ENCODE peak calls at places on chromosomes 2 and 18, in five cellular contexts. R is tibial artery, G is thoracic aorta, Z is left ventricle myocardium inferior, W is body of pancreas. T is an unnamed sample.

GRCh38 chr2:138814123-138814883 is 34.1 kb upstream of the NXPH2 start:
- DNase-seq in R (no peak), G (no peak), W (no peak), Z (no peak), T (no peak)

GRCh38 chr18:25503567-25504081 is 151.7 kb upstream of the ZNF521 start:
- DNase-seq in R (peak), W (peak), G (peak), Z (peak), T (peak)

GRCh38 chr2:215382011-215382410 is 53.9 kb downstream of the FN1 start:
- DNase-seq in W (no peak), G (no peak), Z (no peak), R (no peak), T (no peak)

GRCh38 chr2:56182420-56182819 is 1.4 kb upstream of the CCDC85A start:
- DNase-seq in R (no peak), Z (no peak), W (no peak), G (no peak), T (no peak)

GRCh38 chr2:160255401-160255800 is 55.3 kb upstream of the ITGB6 start:
- DNase-seq in Z (no peak), R (no peak), W (no peak), G (no peak), T (no peak)

GRCh38 chr2:187775651-187776050 is 221.4 kb upstream of the TFPI start:
- DNase-seq in Z (no peak), R (no peak), W (no peak), G (no peak), T (no peak)

GRCh38 chr2:54665436-54665856 is 58.0 kb upstream of the EML6 start:
- DNase-seq in G (no peak), Z (no peak), R (no peak), W (peak), T (no peak)

GRCh38 chr2:96685592-96686459 is 43.3 kb downstream of the FER1L5 start:
- DNase-seq in W (peak), R (no peak), G (no peak), Z (peak), T (no peak)

GRCh38 chr2:141554810-141555209 is 576.0 kb downstream of the LRP1B start:
- DNase-seq in R (no peak), Z (no peak), W (no peak), G (no peak), T (peak)

GRCh38 chr2:46252891-46253659 is 44.1 kb upstream of the EPAS1 start:
- DNase-seq in W (no peak), G (no peak), R (no peak), Z (peak), T (no peak)

GRCh38 chr18:35582899-35583558 is 1.5 kb downstream of the GALNT1 start:
- DNase-seq in Z (no peak), G (no peak), R (no peak), W (no peak), T (no peak)

GRCh38 chr18:79871026-79871390 is 73.3 kb downstream of the KCNG2 start:
- DNase-seq in Z (no peak), G (no peak), R (no peak), W (no peak), T (peak)

GRCh38 chr2:68740184-68740914 is 5.7 kb downstream of the ARHGAP25 start:
- DNase-seq in R (no peak), W (no peak), Z (no peak), G (no peak), T (no peak)

GRCh38 chr2:129859141-129859540 is 120.3 kb upstream of the RAB6C start:
- DNase-seq in W (no peak), R (no peak), Z (no peak), G (no peak), T (no peak)

GRCh38 chr2:192267484-192267883 is 72.8 kb upstream of the TMEFF2 start:
- DNase-seq in R (no peak), G (no peak), Z (no peak), W (no peak), T (no peak)

GRCh38 chr2:197851451-197851850 is 47.1 kb downstream of the PLCL1 start:
- DNase-seq in R (no peak), Z (no peak), W (no peak), G (no peak), T (no peak)

GRCh38 chr2:101830555-101830954 is 133.0 kb downstream of the MAP4K4 start:
- DNase-seq in R (no peak), Z (no peak), G (no peak), W (no peak), T (no peak)

GRCh38 chr2:105510761-105511669 is 112.2 kb upstream of the FHL2 start:
- DNase-seq in Z (no peak), R (no peak), W (no peak), G (no peak), T (no peak)

GRCh38 chr18:58262581-58262980 is 218.6 kb downstream of the NEDD4L start:
- DNase-seq in R (no peak), G (no peak), W (no peak), Z (no peak), T (no peak)

GRCh38 chr2:196324212-196324611 is 152.8 kb upstream of the STK17B start:
- DNase-seq in Z (no peak), W (no peak), G (no peak), R (no peak), T (no peak)

GRCh38 chr2:83584674-83585073 is 874.4 kb downstream of the SUCLG1 start:
- DNase-seq in G (no peak), W (no peak), R (no peak), Z (no peak), T (no peak)

GRCh38 chr2:85799215-85799956 is 45.6 kb downstream of the ATOH8 start:
- DNase-seq in Z (no peak), R (peak), G (no peak), W (peak), T (peak)

GRCh38 chr2:162155093-162155492 is 3.0 kb upstream of the GCG start:
- DNase-seq in R (no peak), G (no peak), W (no peak), Z (no peak), T (no peak)

GRCh38 chr18:27921904-27922541 is 254.9 kb downstream of the CDH2 start:
- DNase-seq in W (peak), R (no peak), G (no peak), Z (no peak), T (no peak)

GRCh38 chr18:28147674-28148171 is 29.2 kb downstream of the CDH2 start:
- DNase-seq in R (no peak), W (no peak), Z (no peak), G (no peak), T (no peak)

GRCh38 chr2:240932001-240932723 is 26.0 kb downstream of the CROCC2 start:
- DNase-seq in R (peak), Z (no peak), W (peak), G (no peak), T (no peak)

GRCh38 chr2:203812294-203813221 is 55.0 kb upstream of the CTLA4 start:
- DNase-seq in Z (no peak), R (no peak), G (no peak), W (no peak), T (no peak)

DNA sequence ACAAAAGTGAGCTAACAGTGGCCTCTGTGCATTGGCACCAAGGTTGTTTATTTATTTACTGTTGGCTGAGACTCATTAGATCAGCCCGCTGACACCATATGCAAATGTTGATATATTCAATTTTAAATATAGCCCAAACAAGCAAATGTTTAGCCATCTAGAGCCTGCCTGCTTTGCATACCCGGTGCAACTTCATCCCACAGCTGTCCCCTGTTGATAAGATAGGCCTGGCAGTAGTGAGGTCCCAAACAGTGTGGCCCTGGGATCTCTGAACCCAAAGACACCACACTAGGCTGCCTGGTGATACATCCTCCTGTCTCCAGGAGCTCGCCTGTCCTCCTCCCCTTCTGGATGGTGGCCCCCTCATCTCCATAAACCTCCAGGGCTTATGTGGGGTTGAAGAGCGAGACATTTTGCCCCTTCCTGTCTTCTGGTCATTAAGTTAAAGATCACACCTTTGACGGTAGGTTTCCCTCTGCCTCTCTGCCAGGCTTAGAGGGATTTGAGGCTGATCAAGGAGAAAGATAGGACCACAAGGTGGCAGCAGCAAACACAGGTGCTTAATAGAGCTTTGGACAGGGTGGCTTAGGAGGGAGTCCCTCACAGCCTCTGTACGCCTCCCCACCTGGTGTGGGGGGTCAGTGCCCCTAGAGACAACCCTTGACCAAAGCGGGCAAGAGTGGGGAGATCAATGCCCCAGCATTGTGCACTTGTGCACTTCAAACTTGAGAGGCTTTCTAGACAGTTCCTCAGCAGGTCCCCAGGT is 23.7 kb upstream of the MYO5B start:
- DNase-seq in G (no peak), Z (no peak), R (no peak), W (peak), T (no peak)
- TF ChIP-seq CTCF in G (no peak), Z (peak), R (no peak), W (peak), T (peak)

GRCh38 chr2:77521482-77521881 is 694 bp downstream of the LRRTM4 start:
- DNase-seq in G (no peak), R (no peak), Z (no peak), W (no peak), T (no peak)

GRCh38 chr2:77522883-77523282 is 707 bp upstream of the LRRTM4 start:
- DNase-seq in R (no peak), Z (no peak), W (no peak), G (no peak), T (no peak)

GRCh38 chr2:77520981-77521380 is 1.2 kb downstream of the LRRTM4 start:
- DNase-seq in R (no peak), G (no peak), Z (no peak), W (no peak), T (no peak)

GRCh38 chr2:77519888-77520506 is 2.2 kb downstream of the LRRTM4 start:
- DNase-seq in G (no peak), W (no peak), Z (no peak), R (no peak), T (no peak)

DNA sequence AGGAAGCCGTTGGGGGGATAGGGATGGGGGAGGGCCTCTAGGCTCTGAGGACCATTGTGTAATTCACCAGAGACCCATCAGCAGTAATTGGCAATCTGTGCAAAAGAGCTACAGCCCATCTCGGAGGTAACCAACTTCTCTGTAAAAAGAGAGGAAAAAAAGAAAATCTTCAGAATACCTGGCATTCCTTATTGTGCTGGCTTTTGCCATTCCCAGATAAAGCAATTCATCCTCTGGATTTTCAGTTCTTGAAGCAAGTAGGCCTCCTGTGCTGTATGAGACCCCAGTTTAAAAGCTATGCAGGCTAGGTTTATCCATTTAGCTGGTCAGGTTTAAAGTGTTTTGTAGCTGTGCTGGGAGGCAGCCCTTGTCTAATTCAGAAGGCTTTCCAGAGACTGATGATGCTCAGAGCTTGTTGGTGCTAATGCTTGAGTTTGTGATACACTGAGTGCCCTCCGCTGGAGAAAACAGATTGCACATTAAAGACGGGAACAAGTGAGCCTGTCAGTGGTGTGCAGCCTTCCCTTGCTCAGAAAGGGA is at the start of gene LRRTM4:
- DNase-seq in W (no peak), R (peak), Z (no peak), G (no peak), T (peak)
- H3K4me3 ChIP-seq in W (no peak), R (no peak), Z (peak), G (no peak), T (peak)

GRCh38 chr2:9770308-9771100 is 72.8 kb upstream of the TAF1B start:
- DNase-seq in Z (peak), G (peak), W (peak), R (peak), T (peak)
- H3K27ac ChIP-seq in Z (peak), G (no peak), W (no peak), R (peak), T (peak)

GRCh38 chr2:9109871-9110270 is 96.7 kb upstream of the ASAP2 start:
- DNase-seq in W (no peak), G (no peak), R (no peak), Z (no peak), T (no peak)

GRCh38 chr2:9112079-9112721 is 94.4 kb upstream of the ASAP2 start:
- DNase-seq in G (peak), R (peak), Z (no peak), W (no peak), T (peak)

GRCh38 chr2:9110346-9110884 is 96.2 kb upstream of the ASAP2 start:
- DNase-seq in R (no peak), W (no peak), Z (no peak), G (no peak), T (no peak)

GRCh38 chr2:9113262-9113661 is 93.3 kb upstream of the ASAP2 start:
- DNase-seq in G (no peak), Z (no peak), R (no peak), W (no peak), T (no peak)

DNA sequence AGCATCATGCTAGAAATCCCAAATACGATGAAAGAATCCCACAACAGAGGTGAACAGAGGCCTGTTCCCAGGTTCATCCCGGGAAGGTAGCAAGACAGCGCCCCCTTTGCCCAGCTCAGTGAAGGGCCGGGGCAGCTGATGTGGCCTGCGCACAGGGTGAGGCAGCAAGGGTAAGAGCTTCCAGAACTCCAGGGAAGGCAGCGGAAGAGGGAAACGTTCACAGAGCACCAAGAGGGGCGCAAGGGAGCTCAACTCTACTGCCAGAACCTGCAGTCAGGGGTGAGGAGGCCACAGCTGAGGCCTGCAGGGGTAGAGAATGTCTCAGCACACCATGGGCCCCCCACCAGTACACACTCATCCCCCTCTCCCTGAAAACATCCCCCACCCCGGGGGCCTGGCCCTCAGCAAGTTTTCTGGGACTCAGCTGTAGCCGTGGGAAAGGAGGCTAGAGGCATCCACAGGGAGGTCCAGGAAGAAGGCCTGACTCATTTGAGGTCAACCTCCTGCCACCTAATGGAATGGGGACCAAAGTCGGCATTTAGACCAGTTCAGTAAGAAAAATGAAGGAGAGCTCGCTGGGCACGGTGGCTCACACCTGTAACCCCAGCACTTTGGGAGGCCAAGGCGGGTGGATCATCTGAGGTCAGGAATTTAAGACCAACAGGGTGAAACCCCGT is 95.6 kb upstream of the ASAP2 start:
- DNase-seq in Z (no peak), G (no peak), R (no peak), W (no peak), T (no peak)
- TF ChIP-seq CTCF in Z (peak), G (no peak), R (no peak), W (no peak), T (no peak)

DNA sequence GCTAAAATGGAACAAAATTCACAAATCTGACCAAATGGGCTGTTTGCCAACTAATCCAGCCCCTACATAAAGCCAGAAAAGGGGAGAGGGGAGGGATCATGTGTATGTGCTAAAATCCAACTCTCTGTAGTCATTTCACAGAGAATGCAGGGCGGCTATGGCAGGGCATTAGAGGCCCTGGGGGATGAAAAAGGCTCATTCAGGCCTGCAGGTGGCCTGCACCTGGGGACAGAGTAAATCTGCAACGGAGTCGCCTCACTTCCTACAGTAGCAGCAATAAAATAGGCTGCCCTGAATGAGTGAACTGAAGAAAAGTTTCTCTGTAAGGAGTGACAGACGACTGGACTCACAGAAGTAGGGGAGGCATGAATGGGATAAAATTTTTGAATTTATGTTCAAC is 4.1 kb upstream of the ZFP36L2 start:
- DNase-seq in W (no peak), Z (no peak), G (no peak), R (no peak), T (no peak)
- H3K4me3 ChIP-seq in W (no peak), Z (no peak), G (no peak), R (no peak), T (no peak)

DNA sequence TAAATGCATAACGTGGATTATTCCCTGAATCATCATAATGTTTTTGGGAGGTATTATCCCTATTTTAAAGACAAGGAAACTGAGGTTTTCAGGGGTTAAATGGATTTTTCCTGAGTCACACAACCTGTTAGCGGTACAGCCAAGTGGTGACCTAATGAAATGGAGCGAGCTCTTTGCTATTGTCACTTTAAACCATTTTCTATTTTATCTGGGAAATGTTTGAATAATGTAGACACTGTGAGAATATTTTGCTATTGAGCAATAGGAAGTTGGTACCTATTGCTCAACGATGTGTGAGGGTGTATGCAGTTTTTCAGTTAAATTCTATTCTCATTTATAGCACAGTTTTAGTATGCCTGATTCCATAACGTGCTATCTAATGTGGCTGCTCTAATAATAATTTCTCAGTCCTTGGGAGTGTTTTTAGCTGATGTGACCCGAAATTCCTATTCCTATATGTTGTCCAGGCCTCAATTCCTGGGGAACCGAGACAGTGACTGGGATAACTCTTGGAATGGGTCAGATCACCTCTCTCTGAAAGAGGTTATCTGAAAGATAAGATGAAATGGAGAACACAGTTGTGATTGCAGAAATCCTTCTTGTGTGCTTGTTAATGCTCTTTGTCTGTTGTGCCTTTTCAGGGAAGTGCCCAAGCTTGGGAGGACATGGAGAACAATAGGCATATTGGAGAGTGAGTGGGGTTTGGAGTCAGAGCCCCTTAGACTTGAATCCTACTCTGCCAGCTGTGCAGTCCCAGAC is 38.4 kb downstream of the ABCB11 start:
- DNase-seq in G (no peak), W (no peak), R (no peak), Z (no peak), T (no peak)
- H3K27ac ChIP-seq in G (no peak), W (no peak), R (no peak), Z (no peak), T (no peak)

T was measured in dorsolateral prefrontal cortex.